ENCODE peak calls at places on chromosomes 16 and 17, in four cellular contexts. T, H, E and V are unnamed samples.

GRCh38 chr17:73492125-73492801 is 152.0 kb downstream of the SDK2 start:
- DNase-seq in T (no peak), H (no peak), E (no peak), V (no peak)

GRCh38 chr16:51896013-51896412 is 650.9 kb downstream of the TOX3 start:
- DNase-seq in E (no peak), T (no peak), H (no peak), V (no peak)

GRCh38 chr17:56262854-56263253 is 109.6 kb downstream of the ANKFN1 start:
- DNase-seq in E (no peak), T (no peak), H (no peak), V (no peak)

GRCh38 chr16:6558133-6558532 is 774.5 kb upstream of the RBFOX1 start:
- DNase-seq in T (no peak), E (no peak), H (no peak), V (no peak)

GRCh38 chr16:77359065-77359502 is 75.8 kb downstream of the ADAMTS18 start:
- DNase-seq in H (no peak), T (no peak), E (no peak), V (no peak)

GRCh38 chr16:53440125-53440524 is 5.9 kb downstream of the RBL2 start:
- DNase-seq in E (no peak), T (no peak), H (no peak), V (no peak)

GRCh38 chr17:75832652-75833400 is 11.4 kb downstream of the UNC13D start:
- DNase-seq in H (no peak), E (no peak), T (no peak), V (no peak)

GRCh38 chr17:59010026-59010425 is 96.7 kb downstream of the TRIM37 start:
- DNase-seq in H (no peak), T (no peak), E (no peak), V (no peak)

GRCh38 chr16:71288570-71288889 is 672 bp downstream of the CMTR2 start:
- DNase-seq in T (no peak), E (no peak), H (no peak), V (no peak)

GRCh38 chr16:20300312-20301097 is 26.8 kb downstream of the GP2 start:
- DNase-seq in E (peak; percentile 68), H (no peak), T (peak; percentile 5), V (no peak)

GRCh38 chr17:56798916-56799315 is 34.8 kb downstream of the C17orf67 start:
- DNase-seq in H (no peak), E (peak; percentile 54), T (no peak), V (no peak)

GRCh38 chr16:79848739-79849518 is 248.4 kb upstream of the MAF start:
- DNase-seq in T (no peak), H (no peak), E (no peak), V (peak; percentile 49)

GRCh38 chr16:19781196-19781595 is 63.1 kb downstream of the IQCK start:
- DNase-seq in E (no peak), H (no peak), T (no peak), V (no peak)

GRCh38 chr16:22070361-22071351 is 21.7 kb upstream of the VWA3A start:
- DNase-seq in E (no peak), H (no peak), T (no peak), V (no peak)

GRCh38 chr16:84730406-84731106 is 30.8 kb downstream of the USP10 start:
- DNase-seq in H (peak; percentile 76), E (no peak), T (peak; percentile 67), V (peak; percentile 74)

GRCh38 chr17:35849469-35850348 is 19.0 kb downstream of the HEATR9 start:
- DNase-seq in H (no peak), E (peak; percentile 67), T (peak; percentile 27), V (no peak)

GRCh38 chr17:66952681-66953638 is 11.5 kb upstream of the CACNG4 start:
- DNase-seq in H (no peak), E (no peak), T (no peak), V (no peak)

GRCh38 chr17:27576429-27577123 is 54.4 kb upstream of the LGALS9 start:
- DNase-seq in T (no peak), H (no peak), E (no peak), V (no peak)

GRCh38 chr17:72334205-72334604 is 213.4 kb downstream of the SOX9 start:
- DNase-seq in H (no peak), E (no peak), T (peak; percentile 12), V (no peak)

GRCh38 chr16:84530590-84530989 is 26.1 kb upstream of the MEAK7 start:
- DNase-seq in E (no peak), H (no peak), T (no peak), V (no peak)

GRCh38 chr17:57025876-57026275 is 47.9 kb downstream of the SCPEP1 start:
- DNase-seq in H (no peak), T (no peak), E (no peak), V (no peak)

GRCh38 chr17:66275651-66276050 is 26.8 kb upstream of the PRKCA start:
- DNase-seq in H (no peak), T (peak; percentile 41), E (no peak), V (no peak)

GRCh38 chr17:73541561-73541981 is 102.7 kb downstream of the SDK2 start:
- DNase-seq in T (no peak), E (no peak), H (no peak), V (no peak)

GRCh38 chr16:12793120-12793889 is 10.4 kb downstream of the CPPED1 start:
- DNase-seq in T (no peak), E (no peak), H (no peak), V (no peak)

GRCh38 chr17:47177261-47177660 is 11.8 kb downstream of the CDC27 start:
- DNase-seq in T (no peak), E (no peak), H (no peak), V (no peak)

GRCh38 chr17:41446806-41447205 is 6.0 kb upstream of the KRT38 start:
- DNase-seq in E (no peak), T (no peak), H (no peak), V (no peak)

GRCh38 chr17:63834431-63835166 is 7.1 kb upstream of the FTSJ3 start:
- DNase-seq in T (no peak), H (peak; percentile 70), E (peak; percentile 83), V (no peak)

GRCh38 chr16:71216714-71217113 is 13.8 kb downstream of the HYDIN start:
- DNase-seq in T (no peak), E (no peak), H (no peak), V (no peak)

GRCh38 chr17:35617505-35617904 is 30.4 kb downstream of the AP2B1 start:
- DNase-seq in E (no peak), H (no peak), T (no peak), V (no peak)

GRCh38 chr16:68910051-68910450 is 66.7 kb downstream of the TANGO6 start:
- DNase-seq in E (no peak), H (no peak), T (no peak), V (no peak)

GRCh38 chr16:47715442-47716054 is 254.4 kb downstream of the PHKB start:
- DNase-seq in T (no peak), H (no peak), E (no peak), V (no peak)

GRCh38 chr16:86016201-86016965 is 117.4 kb downstream of the IRF8 start:
- DNase-seq in H (peak; percentile 38), T (peak; percentile 29), E (peak; percentile 24), V (no peak)

GRCh38 chr16:25343976-25344375 is 86.3 kb upstream of the ZKSCAN2 start:
- DNase-seq in T (no peak), E (no peak), H (no peak), V (no peak)

GRCh38 chr16:48682971-48683370 is 73.0 kb upstream of the N4BP1 start:
- DNase-seq in E (no peak), H (no peak), T (no peak), V (no peak)

GRCh38 chr17:43979011-43979410 is 25.3 kb upstream of the PYY start:
- DNase-seq in H (no peak), T (peak; percentile 20), E (no peak), V (no peak)

GRCh38 chr17:55576237-55576998 is 65.2 kb upstream of the SMIM36 start:
- DNase-seq in H (no peak), E (no peak), T (peak; percentile 44), V (no peak)

GRCh38 chr17:43790311-43790940 is 10.2 kb downstream of the CFAP97D1 start:
- DNase-seq in E (no peak), H (no peak), T (no peak), V (no peak)

DNA sequence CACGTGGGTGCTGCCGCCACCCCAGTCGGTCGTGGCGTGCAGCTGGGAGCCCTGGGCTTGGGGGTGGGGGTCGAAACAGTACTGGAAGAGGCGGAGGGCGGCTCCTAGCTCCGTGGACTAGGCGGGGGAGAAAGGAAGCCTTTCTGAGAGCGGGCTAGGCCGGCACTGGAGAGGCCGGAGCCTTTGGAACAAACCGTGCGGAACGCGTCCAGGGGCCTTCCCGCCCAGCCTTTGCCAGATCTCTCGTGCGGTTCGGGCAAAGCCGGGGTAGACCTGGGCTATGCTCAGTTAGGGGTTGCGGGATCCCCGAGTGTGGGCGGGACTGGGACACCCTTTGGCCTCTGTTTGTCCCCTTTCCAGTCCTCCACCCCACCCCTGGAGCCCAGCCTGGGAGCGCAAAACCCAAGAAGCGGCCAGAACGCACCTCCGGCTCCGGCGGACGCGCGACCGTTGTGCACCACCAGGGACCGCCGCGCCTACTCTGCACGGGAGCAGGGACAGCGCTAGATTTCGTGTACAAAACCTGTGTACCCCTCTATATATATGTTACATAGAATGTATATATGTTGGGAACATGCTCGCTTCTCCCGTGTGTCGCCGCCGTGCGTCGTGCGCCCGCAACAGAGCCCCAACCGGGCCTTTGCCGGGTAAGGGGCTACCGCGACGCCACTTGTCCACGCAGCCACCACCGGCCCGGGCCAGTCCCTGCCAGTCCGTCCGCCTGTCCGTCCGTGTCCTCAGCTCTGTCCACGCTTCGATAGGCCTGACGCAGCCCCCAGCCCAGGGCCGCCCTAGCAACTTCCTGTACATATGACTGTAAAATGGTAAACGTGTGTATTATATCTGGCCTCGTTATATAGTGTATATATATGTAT is 26.2 kb downstream of the SREBF1 start:
- DNase-seq in E (no peak), T (no peak), H (no peak), V (no peak)
- TF ChIP-seq CTCF in E (no peak), T (no peak), H (no peak), V (no peak)

GRCh38 chr17:49219987-49220386 is 9.5 kb downstream of the ABI3 start:
- DNase-seq in H (no peak), T (no peak), E (no peak), V (no peak)
- TF ChIP-seq CTCF in H (no peak), T (no peak), E (no peak), V (no peak)

DNA sequence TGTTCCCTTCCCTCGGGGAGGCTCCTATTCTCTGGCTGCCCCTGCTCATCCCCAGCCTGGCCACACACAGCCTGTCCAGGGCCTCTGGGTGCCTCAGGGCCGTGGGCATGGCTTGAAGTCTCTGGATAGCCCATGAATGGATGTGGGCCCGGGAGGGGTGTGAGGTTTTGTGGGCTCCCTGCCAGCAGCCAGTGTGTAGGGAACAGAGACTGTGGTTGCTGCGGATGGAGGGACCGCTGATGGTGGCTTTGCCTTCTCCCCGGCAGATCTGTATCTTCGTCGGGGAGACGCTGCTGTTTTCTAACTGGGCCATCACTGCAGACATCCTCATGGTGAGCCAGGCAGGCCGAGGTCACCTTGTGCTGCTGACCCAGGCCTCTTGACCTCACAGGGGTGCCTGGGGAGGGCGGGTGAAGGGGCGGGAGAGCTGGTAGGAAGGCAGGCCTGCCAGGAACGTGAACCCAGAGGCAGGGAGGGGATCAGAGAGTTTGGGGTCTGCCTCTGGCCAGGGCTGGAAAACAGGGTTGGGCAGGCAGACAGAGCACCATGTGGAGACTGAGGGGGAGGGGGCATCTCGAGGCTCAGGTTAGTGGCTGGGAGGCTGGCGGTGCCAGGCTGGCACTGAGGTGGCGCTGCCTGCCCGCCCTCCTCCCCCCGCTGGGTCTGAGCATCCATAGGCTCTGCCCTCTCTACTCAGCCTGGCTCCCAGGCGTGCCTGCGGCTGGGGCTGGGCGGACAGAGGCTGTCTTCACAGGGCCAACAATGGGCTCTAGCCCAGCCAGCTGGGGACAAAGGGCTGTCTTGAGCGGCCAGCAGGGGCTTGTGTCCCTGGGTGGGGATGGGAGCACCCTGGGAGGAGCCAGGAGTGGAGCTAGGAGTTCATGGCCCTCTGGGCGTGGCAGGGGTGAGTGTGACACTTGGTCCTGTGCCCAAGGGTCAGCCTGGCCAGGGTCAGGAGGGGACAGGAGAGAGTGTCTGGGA is 21.4 kb downstream of the MYBBP1A start:
- DNase-seq in E (no peak), H (no peak), T (no peak), V (no peak)
- TF ChIP-seq CTCF in E (no peak), H (no peak), T (no peak), V (no peak)

GRCh38 chr16:89453662-89454321 is 36.6 kb downstream of the ANKRD11 start:
- DNase-seq in H (no peak), E (no peak), T (no peak), V (no peak)
- TF ChIP-seq CTCF in H (no peak), E (no peak), T (peak; percentile 7), V (no peak)